ENCODE peak calls at places on chromosomes 3 and 15, in seven cellular contexts. One of them, this sample, is unnamed.

GRCh38 chr3:20023663-20024417 is 11.8 kb upstream of the PP2D1 start:
- DNase-seq in naive thymus-derived CD8-positive, alpha-beta T cell: no peak
- DNase-seq in stimulated activated CD4-positive, alpha-beta T cell treated with anti-CD3 and anti-CD28 coated beads, TNF-alpha, amount 100 ng/mL, for 24 hours: no peak
- DNase-seq in HFFc6: no peak
- DNase-seq in astrocyte: no peak
- DNase-seq in globus pallidus: peak; percentile 69
- DNase-seq in mucosa of descending colon: peak; percentile 40
- DNase-seq in this sample: no peak

GRCh38 chr15:83380682-83381081 is 66.5 kb upstream of the SH3GL3 start:
- DNase-seq in naive thymus-derived CD8-positive, alpha-beta T cell: no peak
- DNase-seq in stimulated activated CD4-positive, alpha-beta T cell treated with anti-CD3 and anti-CD28 coated beads, TNF-alpha, amount 100 ng/mL, for 24 hours: no peak
- DNase-seq in HFFc6: peak; percentile 43
- DNase-seq in astrocyte: peak; percentile 49
- DNase-seq in globus pallidus: no peak
- DNase-seq in mucosa of descending colon: peak; percentile 27
- DNase-seq in this sample: no peak

GRCh38 chr3:180980612-180981011 is 8.9 kb downstream of the DNAJC19 start:
- DNase-seq in naive thymus-derived CD8-positive, alpha-beta T cell: no peak
- DNase-seq in stimulated activated CD4-positive, alpha-beta T cell treated with anti-CD3 and anti-CD28 coated beads, TNF-alpha, amount 100 ng/mL, for 24 hours: no peak
- DNase-seq in HFFc6: peak; percentile 26
- DNase-seq in astrocyte: peak; percentile 30
- DNase-seq in globus pallidus: no peak
- DNase-seq in mucosa of descending colon: no peak
- DNase-seq in this sample: no peak

GRCh38 chr3:143343944-143344343 is 224.4 kb downstream of the CHST2 start:
- DNase-seq in naive thymus-derived CD8-positive, alpha-beta T cell: no peak
- DNase-seq in stimulated activated CD4-positive, alpha-beta T cell treated with anti-CD3 and anti-CD28 coated beads, TNF-alpha, amount 100 ng/mL, for 24 hours: no peak
- DNase-seq in HFFc6: no peak
- DNase-seq in astrocyte: no peak
- DNase-seq in globus pallidus: peak; percentile 61
- DNase-seq in mucosa of descending colon: no peak
- DNase-seq in this sample: no peak

GRCh38 chr15:49235446-49236207 is 65.6 kb downstream of the GALK2 start:
- DNase-seq in naive thymus-derived CD8-positive, alpha-beta T cell: peak; percentile 16
- DNase-seq in stimulated activated CD4-positive, alpha-beta T cell treated with anti-CD3 and anti-CD28 coated beads, TNF-alpha, amount 100 ng/mL, for 24 hours: no peak
- DNase-seq in HFFc6: peak; percentile 84
- DNase-seq in astrocyte: peak; percentile 71
- DNase-seq in globus pallidus: peak; percentile 92
- DNase-seq in mucosa of descending colon: no peak
- DNase-seq in this sample: no peak

GRCh38 chr3:127539366-127540060 is 51.0 kb downstream of the TPRA1 start:
- DNase-seq in naive thymus-derived CD8-positive, alpha-beta T cell: no peak
- DNase-seq in stimulated activated CD4-positive, alpha-beta T cell treated with anti-CD3 and anti-CD28 coated beads, TNF-alpha, amount 100 ng/mL, for 24 hours: no peak
- DNase-seq in HFFc6: no peak
- DNase-seq in astrocyte: no peak
- DNase-seq in globus pallidus: no peak
- DNase-seq in mucosa of descending colon: no peak
- DNase-seq in this sample: no peak

GRCh38 chr3:15955968-15956367 is 158.2 kb upstream of the ANKRD28 start:
- DNase-seq in naive thymus-derived CD8-positive, alpha-beta T cell: no peak
- DNase-seq in stimulated activated CD4-positive, alpha-beta T cell treated with anti-CD3 and anti-CD28 coated beads, TNF-alpha, amount 100 ng/mL, for 24 hours: no peak
- DNase-seq in HFFc6: no peak
- DNase-seq in astrocyte: no peak
- DNase-seq in globus pallidus: peak; percentile 71
- DNase-seq in mucosa of descending colon: no peak
- DNase-seq in this sample: no peak

GRCh38 chr3:155491696-155492095 is 198.2 kb upstream of the STRIT1 start:
- DNase-seq in naive thymus-derived CD8-positive, alpha-beta T cell: no peak
- DNase-seq in stimulated activated CD4-positive, alpha-beta T cell treated with anti-CD3 and anti-CD28 coated beads, TNF-alpha, amount 100 ng/mL, for 24 hours: no peak
- DNase-seq in HFFc6: no peak
- DNase-seq in astrocyte: no peak
- DNase-seq in globus pallidus: no peak
- DNase-seq in mucosa of descending colon: no peak
- DNase-seq in this sample: no peak

GRCh38 chr3:28575748-28576589 is 227.3 kb upstream of the AZI2 start:
- DNase-seq in naive thymus-derived CD8-positive, alpha-beta T cell: no peak
- DNase-seq in stimulated activated CD4-positive, alpha-beta T cell treated with anti-CD3 and anti-CD28 coated beads, TNF-alpha, amount 100 ng/mL, for 24 hours: no peak
- DNase-seq in HFFc6: no peak
- DNase-seq in astrocyte: peak; percentile 9
- DNase-seq in globus pallidus: peak; percentile 55
- DNase-seq in mucosa of descending colon: no peak
- DNase-seq in this sample: no peak

GRCh38 chr15:66433726-66434125 is 47.0 kb downstream of the MAP2K1 start:
- DNase-seq in naive thymus-derived CD8-positive, alpha-beta T cell: no peak
- DNase-seq in stimulated activated CD4-positive, alpha-beta T cell treated with anti-CD3 and anti-CD28 coated beads, TNF-alpha, amount 100 ng/mL, for 24 hours: no peak
- DNase-seq in HFFc6: no peak
- DNase-seq in astrocyte: no peak
- DNase-seq in globus pallidus: no peak
- DNase-seq in mucosa of descending colon: no peak
- DNase-seq in this sample: no peak

GRCh38 chr15:66702770-66703539 is 919 bp downstream of the SMAD6 start:
- DNase-seq in naive thymus-derived CD8-positive, alpha-beta T cell: no peak
- DNase-seq in stimulated activated CD4-positive, alpha-beta T cell treated with anti-CD3 and anti-CD28 coated beads, TNF-alpha, amount 100 ng/mL, for 24 hours: no peak
- DNase-seq in HFFc6: no peak
- DNase-seq in astrocyte: peak; percentile 14
- DNase-seq in globus pallidus: no peak
- DNase-seq in mucosa of descending colon: peak; percentile 64
- DNase-seq in this sample: no peak